ENCODE peak calls at places on chromosomes 6 and 20, in seven cellular contexts. F, B, Q, U, G, W and I are unnamed samples.

GRCh38 chr6:168196385-168196860 is 117.4 kb upstream of the FRMD1 start:
- DNase-seq in F (no peak), B (no peak), Q (no peak), U (no peak), G (no peak), W (no peak), I (peak)

GRCh38 chr20:58366866-58367265 is 22.2 kb upstream of the VAPB start:
- DNase-seq in F (no peak), B (no peak), Q (no peak), U (no peak), G (no peak), W (no peak), I (peak)

GRCh38 chr6:134253681-134254080 is 64.2 kb downstream of the SGK1 start:
- DNase-seq in F (peak), B (no peak), Q (peak), U (no peak), G (no peak), W (peak), I (peak)

GRCh38 chr6:31880616-31881015 is 1.8 kb upstream of the SLC44A4 start:
- DNase-seq in F (no peak), B (no peak), Q (no peak), U (no peak), G (no peak), W (no peak), I (no peak)

GRCh38 chr6:132210886-132211563 is 190.2 kb downstream of the MOXD1 start:
- DNase-seq in F (no peak), B (no peak), Q (no peak), U (no peak), G (no peak), W (no peak), I (no peak)

GRCh38 chr6:36735110-36735971 is 37.7 kb downstream of the RAB44 start:
- DNase-seq in F (peak), B (no peak), Q (peak), U (no peak), G (no peak), W (peak), I (peak)

GRCh38 chr6:32971581-32972352 is 3.4 kb downstream of the BRD2 start:
- DNase-seq in F (peak), B (peak), Q (peak), U (peak), G (peak), W (peak), I (peak)

GRCh38 chr6:100366419-100366818 is 98.3 kb downstream of the SIM1 start:
- DNase-seq in F (peak), B (no peak), Q (peak), U (no peak), G (peak), W (no peak), I (no peak)

GRCh38 chr6:150765457-150765764 is 100.1 kb upstream of the MTHFD1L start:
- DNase-seq in F (no peak), B (no peak), Q (no peak), U (no peak), G (no peak), W (no peak), I (no peak)

GRCh38 chr20:18066421-18067333 is 9.0 kb upstream of the OVOL2 start:
- DNase-seq in F (no peak), B (no peak), Q (no peak), U (no peak), G (no peak), W (no peak), I (no peak)

GRCh38 chr6:122623279-122623678 is 13.1 kb downstream of the PKIB start:
- DNase-seq in F (no peak), B (no peak), Q (no peak), U (no peak), G (no peak), W (no peak), I (no peak)